ENCODE peak calls at places on chromosomes 5 and 9, in six cellular contexts. S is tibial nerve, Z is stomach, U is lung, V is suprapubic skin, K is ovary. P is an unnamed sample. For H3K4me1, the result is how much of the 10 kb centered on the place peaks cover.

GRCh38 chr5:138504799-138505198 is 38.2 kb downstream of the ETF1 start:
- DNase-seq in Z (peak), V (peak), S (no peak), K (no peak), U (no peak), P (peak)

GRCh38 chr5:95709967-95710650 is 21.0 kb upstream of the RHOBTB3 start:
- DNase-seq in K (peak), U (no peak), S (peak), V (no peak), Z (peak), P (peak)

GRCh38 chr9:124456341-124457078 is 6.3 kb downstream of the ADGRD2 start:
- DNase-seq in V (no peak), S (no peak), K (no peak), Z (no peak), U (no peak), P (no peak)

GRCh38 chr9:83707518-83707767 is 315 bp downstream of the UBQLN1 start:
- DNase-seq in V (peak), Z (peak), S (peak), K (no peak), U (no peak), P (no peak)

GRCh38 chr9:123043081-123043939 is 9.8 kb downstream of the GPR21 start:
- DNase-seq in U (no peak), V (no peak), K (no peak), Z (no peak), S (no peak), P (no peak)

GRCh38 chr5:79853676-79854418 is 137.2 kb downstream of the MTX3 start:
- DNase-seq in K (no peak), Z (no peak), S (no peak), V (peak), U (no peak), P (no peak)

GRCh38 chr5:172173771-172174170 is 14.3 kb downstream of the STK10 start:
- DNase-seq in V (no peak), K (no peak), U (no peak), Z (no peak), S (no peak), P (no peak)

GRCh38 chr9:83304686-83305085 is 233.5 kb downstream of the FRMD3 start:
- DNase-seq in U (peak), S (peak), Z (peak), V (peak), K (peak), P (peak)

GRCh38 chr9:96031366-96031824 is 155.9 kb downstream of the ERCC6L2 start:
- DNase-seq in Z (peak), K (peak), V (no peak), S (peak), U (peak), P (peak)

GRCh38 chr5:1946122-1946677 is 63.5 kb upstream of the IRX4 start:
- DNase-seq in U (no peak), Z (no peak), V (peak), S (no peak), K (no peak), P (no peak)

GRCh38 chr9:114484854-114485443 is 20.3 kb downstream of the WHRN start:
- DNase-seq in K (no peak), Z (no peak), S (no peak), U (no peak), V (no peak), P (no peak)

GRCh38 chr9:77710276-77710675 is 62.2 kb upstream of the GNA14 start:
- DNase-seq in U (no peak), K (no peak), S (no peak), V (no peak), Z (no peak), P (no peak)

GRCh38 chr5:140252470-140253126 is 50.3 kb downstream of the PFDN1 start:
- DNase-seq in S (no peak), V (no peak), K (no peak), Z (no peak), U (no peak), P (no peak)

GRCh38 chr5:174531782-174532191 is 192.6 kb upstream of the MSX2 start:
- DNase-seq in Z (no peak), U (no peak), S (no peak), K (no peak), V (no peak), P (no peak)

GRCh38 chr5:71482132-71482531 is 26.7 kb downstream of the BDP1 start:
- DNase-seq in V (no peak), S (peak), U (no peak), K (peak), Z (no peak), P (no peak)

GRCh38 chr5:83055166-83055565 is 22.0 kb downstream of the TMEM167A start:
- DNase-seq in U (no peak), K (no peak), S (no peak), Z (no peak), V (no peak), P (no peak)

GRCh38 chr5:151646334-151646733 is 40.4 kb downstream of the SPARC start:
- DNase-seq in U (no peak), V (no peak), K (no peak), Z (no peak), S (no peak), P (no peak)

GRCh38 chr9:71643330-71643729 is 125.0 kb downstream of the CEMIP2 start:
- DNase-seq in U (no peak), S (no peak), V (no peak), Z (no peak), K (no peak), P (no peak)

GRCh38 chr5:73280821-73281746 is 108.1 kb downstream of the TMEM174 start:
- DNase-seq in U (peak), V (no peak), S (peak), K (peak), Z (peak), P (no peak)

GRCh38 chr5:107331312-107331711 is 339.4 kb downstream of the EFNA5 start:
- DNase-seq in K (no peak), V (no peak), U (no peak), S (no peak), Z (no peak), P (no peak)

GRCh38 chr9:110744753-110745522 is 76.3 kb downstream of the MUSK start:
- DNase-seq in Z (no peak), U (no peak), S (peak), V (no peak), K (peak), P (no peak)

GRCh38 chr5:146447734-146448380 is 724 bp downstream of the TCERG1 start:
- DNase-seq in V (no peak), K (no peak), Z (no peak), U (peak), S (no peak), P (no peak)

GRCh38 chr5:42429694-42430093 is 6.5 kb downstream of the GHR start:
- DNase-seq in S (no peak), K (no peak), V (no peak), U (no peak), Z (no peak), P (no peak)

GRCh38 chr9:111271481-111272080 is 58.4 kb downstream of the OR2K2 start:
- DNase-seq in S (no peak), U (no peak), Z (no peak), V (no peak), K (no peak), P (no peak)

GRCh38 chr5:112604741-112605390 is 132.8 kb upstream of the APC start:
- DNase-seq in K (no peak), U (no peak), V (no peak), Z (no peak), S (no peak), P (no peak)

GRCh38 chr9:2809692-2810423 is 34.0 kb downstream of the PUM3 start:
- DNase-seq in U (no peak), K (peak), Z (no peak), V (no peak), S (no peak), P (no peak)

GRCh38 chr5:33205727-33206410 is 234.9 kb upstream of the TARS1 start:
- DNase-seq in V (no peak), Z (no peak), U (no peak), S (no peak), K (no peak), P (no peak)

GRCh38 chr9:135919318-135919717 is 12.0 kb upstream of the CAMSAP1 start:
- DNase-seq in U (no peak), V (peak), K (no peak), Z (no peak), S (no peak), P (no peak)

GRCh38 chr9:109474170-109474569 is 23.9 kb downstream of the PTPN3 start:
- DNase-seq in V (no peak), K (no peak), S (no peak), U (no peak), Z (no peak), P (no peak)

GRCh38 chr5:162221884-162222283 is 154.3 kb downstream of the GABRG2 start:
- DNase-seq in S (no peak), Z (no peak), V (no peak), K (no peak), U (no peak), P (no peak)
- TF ChIP-seq CTCF in S (no peak), Z (no peak), V (no peak), K (no peak), U (no peak), P (no peak)

GRCh38 chr9:134144801-134145200 is 8.9 kb downstream of the WDR5 start:
- DNase-seq in Z (no peak), K (no peak), S (no peak), V (no peak), U (no peak), P (no peak)

GRCh38 chr9:134141906-134142305 is 6.0 kb downstream of the WDR5 start:
- DNase-seq in Z (no peak), U (no peak), K (no peak), V (no peak), S (no peak), P (no peak)

GRCh38 chr9:134149380-134149779 is 13.5 kb downstream of the WDR5 start:
- DNase-seq in K (no peak), S (no peak), U (no peak), V (no peak), Z (no peak), P (no peak)

GRCh38 chr9:134146774-134147493 is 11.1 kb downstream of the WDR5 start:
- DNase-seq in Z (no peak), V (no peak), U (no peak), S (no peak), K (no peak), P (no peak)

DNA sequence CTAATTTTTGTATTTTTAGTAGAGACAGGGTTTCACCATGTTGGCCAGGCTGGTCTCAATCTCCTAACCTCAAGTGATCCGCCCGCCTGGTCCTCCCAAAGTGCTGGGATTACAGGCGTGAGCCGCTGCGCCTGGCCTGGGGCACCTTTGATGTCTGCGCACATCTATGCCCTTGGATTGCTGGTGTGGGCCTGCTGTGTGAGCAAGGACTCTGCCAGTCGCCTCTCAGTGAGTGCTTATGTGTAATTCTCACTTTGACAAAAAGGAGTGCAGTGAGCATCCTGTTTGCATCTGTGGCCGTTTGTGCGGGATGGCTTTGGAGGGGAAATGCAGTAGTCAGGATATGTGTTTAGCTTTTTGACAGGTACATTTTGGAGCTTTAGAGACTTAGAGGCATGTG is 9.4 kb downstream of the WDR5 start:
- DNase-seq in S (no peak), V (no peak), Z (no peak), U (no peak), K (no peak), P (no peak)
- H3K27ac ChIP-seq in S (no peak), V (no peak), Z (no peak), U (no peak), K (no peak), P (no peak)

GRCh38 chr9:130950039-130950311 is 10.9 kb upstream of the FIBCD1 start:
- DNase-seq in U (no peak), Z (no peak), V (no peak), K (no peak), S (no peak), P (no peak)
- H3K4me1 ChIP-seq in U (under half), Z (under half), V (under half), K (under half), S (under half), P (under half)

DNA sequence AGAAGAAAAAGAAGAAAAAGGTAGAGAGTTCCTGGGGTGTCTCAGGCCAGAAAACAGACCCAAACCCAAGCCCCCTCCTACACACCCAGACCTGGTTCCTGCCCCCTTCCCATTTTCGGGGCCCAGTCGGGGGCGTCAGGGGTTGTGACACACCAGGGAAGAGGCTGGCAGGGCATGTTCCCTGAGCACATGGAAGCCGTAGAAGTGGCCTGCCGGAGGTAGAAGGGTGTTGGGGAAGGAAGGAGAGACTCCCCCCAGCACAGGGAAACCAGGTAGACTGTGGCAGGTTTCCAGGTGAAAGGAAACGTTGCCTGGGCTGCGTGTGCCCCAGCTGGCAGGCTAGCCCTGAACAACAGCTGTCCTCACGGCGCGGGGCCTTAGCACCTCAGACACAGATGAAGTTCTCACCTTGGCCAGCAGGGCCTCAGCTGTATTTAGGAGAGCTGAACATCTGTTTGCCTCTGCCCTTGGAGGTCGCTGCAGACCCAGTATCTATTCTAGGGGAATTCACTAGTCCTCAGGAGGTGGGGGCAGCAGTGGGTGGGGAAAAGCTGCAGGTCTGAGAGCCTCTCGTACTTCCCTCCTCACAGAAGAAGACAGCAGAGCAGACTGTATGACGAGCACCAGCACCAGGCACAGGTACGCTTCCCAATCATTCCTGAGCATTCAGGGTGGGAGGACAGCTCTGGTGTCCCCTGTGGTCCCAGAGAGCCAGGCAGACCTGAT is 14.1 kb downstream of the CD74 start:
- DNase-seq in V (no peak), U (no peak), S (no peak), K (no peak), Z (peak), P (no peak)
- TF ChIP-seq CTCF in V (no peak), U (no peak), S (peak), K (no peak), Z (peak), P (peak)

DNA sequence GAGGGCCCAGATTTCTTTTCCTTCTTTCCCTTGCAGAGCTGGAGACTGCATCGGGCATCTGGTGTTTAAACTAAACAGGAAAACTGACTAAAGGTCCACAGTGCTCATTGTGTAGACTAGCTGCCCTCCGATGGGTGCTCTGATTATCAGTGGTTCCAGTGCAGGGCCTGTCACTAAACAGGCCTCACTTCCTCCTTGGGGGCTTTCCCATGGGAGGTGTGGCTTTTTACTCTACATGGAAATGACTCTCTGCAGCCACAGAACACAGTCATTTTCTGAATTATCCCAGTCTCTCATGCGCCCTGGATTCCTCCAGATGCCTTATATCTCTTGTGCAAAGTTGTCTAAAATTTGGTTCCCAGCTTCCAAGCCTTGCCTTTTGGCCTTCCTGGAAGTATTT is 199.2 kb downstream of the TRIO start:
- DNase-seq in V (no peak), Z (peak), S (no peak), U (no peak), K (no peak), P (no peak)
- H3K27ac ChIP-seq in V (no peak), Z (no peak), S (no peak), U (peak), K (no peak), P (peak)

DNA sequence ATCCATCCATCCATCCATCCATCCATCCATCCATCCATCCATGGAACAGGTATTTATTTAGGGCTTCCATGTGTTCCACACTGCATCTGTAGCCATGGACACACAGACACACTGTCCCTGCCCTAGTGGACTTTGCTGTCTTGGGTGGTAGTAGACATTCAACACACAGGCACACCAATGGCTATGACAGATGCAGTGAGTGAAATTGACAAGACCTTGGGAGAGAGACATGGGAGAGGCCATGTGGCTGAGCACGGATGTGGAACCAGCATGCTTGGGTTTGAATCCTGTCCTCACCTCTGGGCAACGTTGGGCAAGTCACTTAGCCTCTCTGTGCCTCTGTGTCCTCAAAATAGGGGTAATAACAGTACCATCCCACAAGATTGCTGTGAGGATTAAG is 45.3 kb downstream of the STOM start:
- DNase-seq in S (no peak), U (no peak), V (no peak), K (no peak), Z (no peak), P (no peak)
- H3K4me1 ChIP-seq in S (half or more), U (under half), V (half or more), K (under half), Z (under half), P (under half)

DNA sequence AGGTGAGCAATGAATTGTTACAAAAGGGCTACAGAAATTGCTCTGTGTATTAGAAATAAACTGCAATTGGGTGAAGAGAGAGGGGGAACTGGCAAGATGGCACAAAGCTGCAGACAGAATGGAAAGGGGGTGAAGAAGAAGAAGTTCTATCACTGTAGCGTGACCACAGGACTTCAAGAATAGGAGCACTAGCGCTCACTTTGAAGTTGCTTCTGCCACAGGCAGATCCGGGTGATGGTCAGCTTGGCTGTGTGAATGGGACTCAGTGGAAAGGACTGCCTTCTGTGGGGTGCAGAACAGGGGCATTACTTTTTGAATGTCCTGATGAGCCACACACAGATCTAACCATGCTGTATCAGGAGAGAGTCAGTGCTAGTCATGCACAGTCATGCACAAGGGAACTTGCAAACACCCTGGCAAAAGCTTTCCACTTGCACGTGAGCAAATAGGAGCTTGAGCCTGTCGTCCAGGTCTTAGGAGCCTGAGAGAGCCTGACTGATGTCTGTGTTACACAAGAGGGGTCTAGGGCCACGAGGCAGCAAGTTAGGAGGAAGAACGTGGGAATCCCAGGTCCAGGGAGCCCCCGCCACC is 16.3 kb downstream of the IL5 start:
- DNase-seq in S (no peak), K (no peak), U (no peak), V (no peak), Z (no peak), P (no peak)
- TF ChIP-seq CTCF in S (no peak), K (no peak), U (no peak), V (no peak), Z (no peak), P (no peak)

P was measured in pancreas.